ENCODE peak calls at places on chromosomes 5 and 9, in four cellular contexts. I, G, N and L are unnamed samples.

GRCh38 chr5:149675467-149676201 is 54.5 kb upstream of the PPARGC1B start:
- DNase-seq in I (no peak), G (no peak), N (no peak), L (no peak)

GRCh38 chr5:53895091-53895683 is 334.7 kb downstream of the NDUFS4 start:
- DNase-seq in I (no peak), G (no peak), N (no peak), L (no peak)

GRCh38 chr5:1558945-1559344 is 35.2 kb upstream of the LPCAT1 start:
- DNase-seq in I (no peak), G (no peak), N (no peak), L (no peak)

GRCh38 chr5:179227196-179227577 is 118.1 kb downstream of the ADAMTS2 start:
- DNase-seq in I (no peak), G (no peak), N (no peak), L (no peak)

GRCh38 chr9:134165357-134166315 is 1.3 kb upstream of the RNU6ATAC start:
- DNase-seq in I (peak), G (peak), N (no peak), L (peak)

GRCh38 chr5:57989378-57989777 is 470.5 kb downstream of the PLK2 start:
- DNase-seq in I (no peak), G (no peak), N (no peak), L (no peak)

GRCh38 chr9:115367780-115368179 is 249.8 kb upstream of the TNC start:
- DNase-seq in I (no peak), G (no peak), N (no peak), L (no peak)

GRCh38 chr5:54401515-54401914 is 54.0 kb upstream of the HSPB3 start:
- DNase-seq in I (no peak), G (no peak), N (no peak), L (peak)

GRCh38 chr5:18202147-18202546 is 567.9 kb downstream of the TAF11L14 start:
- DNase-seq in I (no peak), G (no peak), N (no peak), L (no peak)

GRCh38 chr5:150846651-150847333 is 471 bp downstream of the IRGM start:
- DNase-seq in I (peak), G (peak), N (peak), L (peak)

GRCh38 chr5:133938039-133938821 is 30.2 kb downstream of the C5orf15 start:
- DNase-seq in I (no peak), G (no peak), N (no peak), L (no peak)

GRCh38 chr5:35129921-35130485 is 82.3 kb upstream of the AGXT2 start:
- DNase-seq in I (peak), G (peak), N (no peak), L (no peak)

GRCh38 chr5:132190161-132190817 is 37.4 kb downstream of the P4HA2 start:
- DNase-seq in I (no peak), G (no peak), N (peak), L (no peak)

GRCh38 chr5:141637693-141638419 is 1.1 kb downstream of the RELL2 start:
- DNase-seq in I (peak), G (peak), N (peak), L (peak)

GRCh38 chr9:137924761-137925369 is 47.3 kb downstream of the CACNA1B start:
- DNase-seq in I (no peak), G (no peak), N (no peak), L (no peak)

GRCh38 chr5:153489611-153490010 is 859 bp upstream of the GRIA1 start:
- DNase-seq in I (no peak), G (no peak), N (no peak), L (no peak)

GRCh38 chr9:95080961-95081658 is 236.4 kb downstream of the FANCC start:
- DNase-seq in I (no peak), G (no peak), N (no peak), L (no peak)

GRCh38 chr5:36724429-36725332 is 118.3 kb downstream of the SLC1A3 start:
- DNase-seq in I (peak), G (no peak), N (no peak), L (peak)